ENCODE peak calls at places on chromosomes 4 and X, in four cellular contexts. One of them, this sample, is unnamed.

GRCh38 chrX:83510466-83511181 is 2.5 kb downstream of the POU3F4 start:
- DNase-seq in transverse colon: no peak
- DNase-seq in breast epithelium: no peak
- DNase-seq in stomach: no peak
- DNase-seq in this sample: no peak

GRCh38 chr4:176769519-176769918 is 23.2 kb downstream of the VEGFC start:
- DNase-seq in stomach: no peak
- DNase-seq in transverse colon: no peak
- DNase-seq in breast epithelium: no peak
- DNase-seq in this sample: no peak

GRCh38 chr4:107666134-107666533 is 53.9 kb downstream of the PAPSS1 start:
- DNase-seq in transverse colon: no peak
- DNase-seq in breast epithelium: no peak
- DNase-seq in stomach: no peak
- DNase-seq in this sample: no peak

GRCh38 chrX:104987063-104987462 is 233.4 kb downstream of the TEX13A start:
- DNase-seq in breast epithelium: no peak
- DNase-seq in stomach: no peak
- DNase-seq in transverse colon: no peak
- DNase-seq in this sample: no peak

GRCh38 chrX:41245641-41246040 is 88.3 kb upstream of the DDX3X start:
- DNase-seq in breast epithelium: no peak
- DNase-seq in stomach: no peak
- DNase-seq in transverse colon: no peak
- DNase-seq in this sample: no peak

GRCh38 chrX:139025822-139026221 is 314.3 kb upstream of the FGF13 start:
- DNase-seq in breast epithelium: no peak
- DNase-seq in transverse colon: no peak
- DNase-seq in stomach: no peak
- DNase-seq in this sample: no peak

GRCh38 chrX:71667328-71668247 is at the start of gene LOC101059915:
- DNase-seq in transverse colon: no peak
- DNase-seq in stomach: no peak
- DNase-seq in breast epithelium: no peak
- DNase-seq in this sample: peak; percentile 58

GRCh38 chr4:94665500-94666398 is 92.0 kb upstream of the BMPR1B start:
- DNase-seq in stomach: no peak
- DNase-seq in breast epithelium: no peak
- DNase-seq in transverse colon: no peak
- DNase-seq in this sample: no peak

GRCh38 chr4:188206783-188207182 is 67.5 kb downstream of the TRIML1 start:
- DNase-seq in transverse colon: no peak
- DNase-seq in breast epithelium: no peak
- DNase-seq in stomach: no peak
- DNase-seq in this sample: no peak

GRCh38 chr4:25913056-25913850 is 767 bp upstream of the SMIM20 start:
- DNase-seq in stomach: peak; percentile 31
- DNase-seq in transverse colon: peak; percentile 67
- DNase-seq in breast epithelium: no peak
- DNase-seq in this sample: no peak

GRCh38 chr4:157751631-157752030 is 421.2 kb downstream of the GASK1B start:
- DNase-seq in breast epithelium: no peak
- DNase-seq in transverse colon: no peak
- DNase-seq in stomach: no peak
- DNase-seq in this sample: no peak

GRCh38 chr4:124177647-124178425 is 534.7 kb downstream of the ANKRD50 start:
- DNase-seq in transverse colon: no peak
- DNase-seq in stomach: no peak
- DNase-seq in breast epithelium: no peak
- DNase-seq in this sample: no peak

GRCh38 chrX:49162620-49163019 is at the start of gene MAGIX:
- DNase-seq in stomach: peak; percentile 71
- DNase-seq in breast epithelium: no peak
- DNase-seq in transverse colon: no peak
- DNase-seq in this sample: no peak

GRCh38 chr4:41133619-41134018 is 80.7 kb downstream of the APBB2 start:
- DNase-seq in transverse colon: no peak
- DNase-seq in breast epithelium: no peak
- DNase-seq in stomach: no peak
- DNase-seq in this sample: no peak

GRCh38 chr4:184649971-184650855 is 675 bp downstream of the PRIMPOL start:
- DNase-seq in breast epithelium: peak; percentile 25
- DNase-seq in stomach: no peak
- DNase-seq in transverse colon: peak; percentile 33
- DNase-seq in this sample: no peak

GRCh38 chr4:184649026-184649970 is at the start of the genes CASP3 and PRIMPOL:
- DNase-seq in stomach: peak; percentile 98
- DNase-seq in breast epithelium: peak; percentile 87
- DNase-seq in transverse colon: peak; percentile 98
- DNase-seq in this sample: no peak

GRCh38 chr4:184647391-184648101 is 1.7 kb downstream of the CASP3 start:
- DNase-seq in stomach: no peak
- DNase-seq in transverse colon: no peak
- DNase-seq in breast epithelium: no peak
- DNase-seq in this sample: no peak

GRCh38 chr4:184645904-184646610 is 3.2 kb downstream of the CASP3 start:
- DNase-seq in breast epithelium: no peak
- DNase-seq in transverse colon: peak; percentile 21
- DNase-seq in stomach: no peak
- DNase-seq in this sample: no peak

DNA sequence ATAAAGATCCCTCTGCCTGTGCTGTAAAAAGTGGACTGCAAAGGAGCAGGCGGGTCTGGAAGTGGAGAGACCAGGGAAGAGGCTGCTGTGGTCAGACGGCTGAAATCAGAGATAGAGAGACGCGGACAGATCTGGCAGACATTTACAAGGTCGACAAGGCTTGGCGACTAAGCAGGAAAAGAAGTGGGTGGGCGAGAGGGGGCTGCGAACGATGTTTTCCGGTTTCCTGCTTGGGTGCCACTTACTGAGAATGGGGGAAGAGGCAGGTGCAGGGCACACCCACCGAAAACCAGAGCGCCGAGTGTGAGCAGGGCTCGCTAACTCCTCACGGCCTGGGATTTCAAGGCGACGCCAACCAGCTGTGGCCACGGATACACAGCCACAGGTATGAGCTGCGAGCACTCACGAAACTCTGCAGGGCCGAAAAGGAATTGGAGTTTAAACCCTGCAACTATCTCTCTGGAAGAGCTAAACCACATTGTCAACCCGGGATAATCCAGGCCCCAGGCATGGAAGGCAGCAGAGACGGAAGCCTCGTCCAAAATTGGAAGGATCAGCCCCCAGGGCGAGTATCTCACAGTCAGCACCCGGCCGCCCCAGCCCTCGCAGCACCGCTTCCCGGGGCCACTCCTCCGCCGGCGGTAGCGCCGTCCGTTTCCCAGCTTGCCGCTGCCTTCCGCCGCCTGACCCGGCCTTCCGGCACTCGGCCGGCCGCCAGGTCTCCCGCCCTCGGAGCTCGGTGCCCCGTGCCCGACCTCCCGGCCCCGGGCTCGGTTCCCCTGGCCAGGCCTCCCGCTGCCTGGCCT is 824 bp downstream of the CASP3 start:
- DNase-seq in stomach: peak; percentile 70
- DNase-seq in transverse colon: peak; percentile 72
- DNase-seq in breast epithelium: peak; percentile 28
- DNase-seq in this sample: no peak
- TF ChIP-seq POLR2AphosphoS5 in stomach: no peak
- TF ChIP-seq POLR2AphosphoS5 in transverse colon: no peak
- TF ChIP-seq POLR2AphosphoS5 in breast epithelium: no peak
- TF ChIP-seq POLR2AphosphoS5 in this sample: no peak

GRCh38 chrX:133970021-133970550 is 15.3 kb downstream of the GPC3 start:
- DNase-seq in transverse colon: no peak
- DNase-seq in breast epithelium: no peak
- DNase-seq in stomach: no peak
- DNase-seq in this sample: no peak

GRCh38 chrX:133969191-133969590 is 16.2 kb downstream of the GPC3 start:
- DNase-seq in breast epithelium: no peak
- DNase-seq in transverse colon: no peak
- DNase-seq in stomach: no peak
- DNase-seq in this sample: no peak

GRCh38 chrX:133966199-133966598 is 19.2 kb downstream of the GPC3 start:
- DNase-seq in transverse colon: no peak
- DNase-seq in breast epithelium: no peak
- DNase-seq in stomach: no peak
- DNase-seq in this sample: no peak

GRCh38 chrX:133965321-133965720 is 20.1 kb downstream of the GPC3 start:
- DNase-seq in breast epithelium: no peak
- DNase-seq in transverse colon: no peak
- DNase-seq in stomach: no peak
- DNase-seq in this sample: no peak

GRCh38 chrX:133968109-133968508 is 17.3 kb downstream of the GPC3 start:
- DNase-seq in stomach: no peak
- DNase-seq in transverse colon: no peak
- DNase-seq in breast epithelium: no peak
- DNase-seq in this sample: no peak
- H3K36me3 ChIP-seq in stomach: no peaks in the 10 kb centered on the region
- H3K36me3 ChIP-seq in transverse colon: no peaks in the 10 kb centered on the region
- H3K36me3 ChIP-seq in breast epithelium: no peaks in the 10 kb centered on the region
- H3K36me3 ChIP-seq in this sample: no peaks in the 10 kb centered on the region

GRCh38 chr4:1542226-1542490 is 135.9 kb upstream of the NKX1-1 start:
- DNase-seq in stomach: no peak
- DNase-seq in breast epithelium: no peak
- DNase-seq in transverse colon: no peak
- DNase-seq in this sample: no peak

GRCh38 chr4:1543561-1543960 is 137.3 kb upstream of the NKX1-1 start:
- DNase-seq in transverse colon: no peak
- DNase-seq in breast epithelium: no peak
- DNase-seq in stomach: no peak
- DNase-seq in this sample: no peak

GRCh38 chr4:1542516-1543320 is 136.5 kb upstream of the NKX1-1 start:
- DNase-seq in transverse colon: no peak
- DNase-seq in stomach: no peak
- DNase-seq in breast epithelium: no peak
- DNase-seq in this sample: no peak

GRCh38 chr4:1544861-1545275 is 138.6 kb upstream of the NKX1-1 start:
- DNase-seq in breast epithelium: no peak
- DNase-seq in transverse colon: peak; percentile 61
- DNase-seq in stomach: no peak
- DNase-seq in this sample: no peak

GRCh38 chr4:1543976-1544375 is 137.7 kb upstream of the NKX1-1 start:
- DNase-seq in transverse colon: no peak
- DNase-seq in breast epithelium: no peak
- DNase-seq in stomach: no peak
- DNase-seq in this sample: no peak
- TF ChIP-seq POLR2AphosphoS5 in transverse colon: no peak
- TF ChIP-seq POLR2AphosphoS5 in breast epithelium: no peak
- TF ChIP-seq POLR2AphosphoS5 in stomach: no peak
- TF ChIP-seq POLR2AphosphoS5 in this sample: no peak

GRCh38 chr4:186499467-186499866 is 55.9 kb downstream of the MTNR1A start:
- DNase-seq in stomach: no peak
- DNase-seq in breast epithelium: no peak
- DNase-seq in transverse colon: no peak
- DNase-seq in this sample: no peak

GRCh38 chr4:186497043-186497442 is 58.3 kb downstream of the MTNR1A start:
- DNase-seq in stomach: no peak
- DNase-seq in transverse colon: no peak
- DNase-seq in breast epithelium: no peak
- DNase-seq in this sample: no peak

DNA sequence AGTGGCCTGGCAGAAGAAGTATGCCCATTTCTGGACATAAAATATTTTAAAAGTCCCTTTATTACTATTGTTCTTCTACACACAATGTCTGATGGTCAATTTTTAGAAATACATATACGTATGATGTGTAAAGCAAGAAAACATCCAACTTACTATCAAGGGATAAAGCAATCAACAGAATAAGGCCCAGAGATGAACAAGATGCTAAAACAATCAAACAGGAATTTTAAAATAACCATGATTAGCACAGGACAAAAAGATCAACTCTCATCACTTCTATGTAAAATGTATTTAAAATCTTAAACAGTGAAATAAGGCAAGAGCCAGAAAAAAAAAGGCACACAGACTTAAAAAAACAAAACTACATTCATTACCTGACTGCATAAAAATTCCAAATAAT is 60.9 kb downstream of the MTNR1A start:
- DNase-seq in breast epithelium: no peak
- DNase-seq in transverse colon: no peak
- DNase-seq in stomach: no peak
- DNase-seq in this sample: no peak
- H3K36me3 ChIP-seq in breast epithelium: no peaks in the 10 kb centered on the region
- H3K36me3 ChIP-seq in transverse colon: no peaks in the 10 kb centered on the region
- H3K36me3 ChIP-seq in stomach: no peaks in the 10 kb centered on the region
- H3K36me3 ChIP-seq in this sample: no peaks in the 10 kb centered on the region

DNA sequence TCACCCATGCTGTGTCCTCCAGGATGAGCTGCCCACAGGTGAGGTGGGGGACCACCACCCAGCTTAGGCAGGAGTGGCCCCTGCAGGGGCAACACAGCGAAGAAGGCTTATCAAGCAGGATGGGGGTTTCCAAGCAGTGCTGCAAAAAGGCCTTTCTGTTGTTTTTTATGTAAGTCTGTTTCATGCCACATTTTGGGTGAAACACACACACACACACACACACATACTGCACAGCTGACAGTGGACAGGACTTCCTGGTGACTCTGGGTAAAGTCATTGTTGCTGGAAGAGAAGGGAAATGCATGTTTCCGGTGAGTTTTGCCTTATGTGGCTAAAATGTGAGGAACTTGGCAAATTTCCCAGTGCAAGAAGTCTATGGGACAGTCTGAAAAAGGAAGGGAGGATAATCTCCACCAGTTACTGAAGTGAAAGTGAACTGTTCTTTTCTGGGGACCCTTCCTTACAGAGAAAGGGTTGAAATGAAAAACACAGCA is 119.2 kb downstream of the IRF2 start:
- DNase-seq in breast epithelium: peak; percentile 46
- DNase-seq in transverse colon: no peak
- DNase-seq in stomach: no peak
- DNase-seq in this sample: no peak
- TF ChIP-seq POLR2AphosphoS5 in breast epithelium: peak; percentile 31
- TF ChIP-seq POLR2AphosphoS5 in transverse colon: peak; percentile 54
- TF ChIP-seq POLR2AphosphoS5 in stomach: peak; percentile 45
- TF ChIP-seq POLR2AphosphoS5 in this sample: no peak

GRCh38 chr4:78845469-78845868 is 69.3 kb downstream of the BMP2K start:
- DNase-seq in stomach: no peak
- DNase-seq in breast epithelium: no peak
- DNase-seq in transverse colon: no peak
- DNase-seq in this sample: no peak
- H3K36me3 ChIP-seq in stomach: no peaks in the 10 kb centered on the region
- H3K36me3 ChIP-seq in breast epithelium: peaks cover 4% of the 10 kb centered on the region
- H3K36me3 ChIP-seq in transverse colon: no peaks in the 10 kb centered on the region
- H3K36me3 ChIP-seq in this sample: no peaks in the 10 kb centered on the region

This sample was measured in vagina.